ENCODE peak calls at places on chromosomes 5 and 9, in four cellular contexts. T is nephron progenitor cell, B is T-cell, O is GOT3. N is an unnamed sample.

GRCh38 chr5:136330353-136330913 is 34.9 kb downstream of the TRPC7 start:
- DNase-seq in T (no peak), B (no peak), O (no peak), N (no peak)

GRCh38 chr5:180133551-180133950 is 62.0 kb upstream of the RNF130 start:
- DNase-seq in T (no peak), B (no peak), O (no peak), N (no peak)

GRCh38 chr9:128721487-128722010 is 2.4 kb downstream of the ZDHHC12 start:
- DNase-seq in T (no peak), B (no peak), O (no peak), N (no peak)

GRCh38 chr5:176856746-176857145 is 42.4 kb downstream of the HK3 start:
- DNase-seq in T (no peak), B (no peak), O (no peak), N (no peak)

GRCh38 chr5:148996270-148996669 is 66.6 kb downstream of the SH3TC2 start:
- DNase-seq in T (no peak), B (no peak), O (no peak), N (no peak)

GRCh38 chr5:40480392-40480791 is 199.3 kb upstream of the PTGER4 start:
- DNase-seq in T (no peak), B (no peak), O (no peak), N (no peak)

GRCh38 chr5:137147346-137147745 is 351.8 kb downstream of the SPOCK1 start:
- DNase-seq in T (no peak), B (no peak), O (no peak), N (no peak)

GRCh38 chr5:143481697-143482531 is 78.4 kb upstream of the NR3C1 start:
- DNase-seq in T (no peak), B (no peak), O (no peak), N (no peak)

GRCh38 chr9:92608221-92609141 is 61.5 kb downstream of the IPPK start:
- DNase-seq in T (no peak), B (no peak), O (no peak), N (no peak)

GRCh38 chr5:176359658-176360057 is 1.9 kb downstream of the KIAA1191 start:
- DNase-seq in T (no peak), B (no peak), O (no peak), N (no peak)

GRCh38 chr5:65485405-65485804 is 3.7 kb upstream of the ADAMTS6 start:
- DNase-seq in T (no peak), B (no peak), O (no peak), N (no peak)

GRCh38 chr5:41371741-41372140 is 138.7 kb downstream of the PLCXD3 start:
- DNase-seq in T (no peak), B (no peak), O (no peak), N (no peak)

GRCh38 chr9:127711831-127712274 is 3.6 kb downstream of the PTRH1 start:
- DNase-seq in T (no peak), B (no peak), O (no peak), N (no peak)

GRCh38 chr9:134770972-134771971 is 109.3 kb upstream of the FCN2 start:
- DNase-seq in T (no peak), B (no peak), O (no peak), N (no peak)

GRCh38 chr5:9861664-9862256 is 231.6 kb upstream of the TAS2R1 start:
- DNase-seq in T (peak), B (no peak), O (no peak), N (no peak)

GRCh38 chr9:27527702-27528277 is 1.8 kb downstream of the MOB3B start:
- DNase-seq in T (peak), B (no peak), O (no peak), N (no peak)

GRCh38 chr9:90201770-90202169 is 440.9 kb downstream of the DIRAS2 start:
- DNase-seq in T (no peak), B (no peak), O (no peak), N (no peak)